ENCODE peak calls at places on chromosomes 12 and 14, in ten cellular contexts. R is GM04503, L is cortex of kidney, S is chondrocyte, E is H54, K is fibroblast of pulmonary artery, H is left cardiac atrium, O is fibroblast of lung, X is iPS-NIHi11, D is NCI-H2081. T is an unnamed sample.

GRCh38 chr14:87186745-87187144 is 806.2 kb downstream of the GALC start:
- DNase-seq in R (no peak), L (no peak), S (no peak), E (no peak), K (no peak), H (no peak), O (no peak), X (peak; percentile 47), D (no peak), T (no peak)

GRCh38 chr14:70653662-70654061 is 11.9 kb downstream of the TTC9 start:
- DNase-seq in R (no peak), L (no peak), S (no peak), E (no peak), K (no peak), H (no peak), O (no peak), X (no peak), D (no peak), T (no peak)

GRCh38 chr12:108325549-108325948 is 13.6 kb downstream of the CMKLR1 start:
- DNase-seq in R (no peak), L (no peak), S (no peak), E (no peak), K (no peak), H (no peak), O (no peak), X (no peak), D (no peak), T (no peak)

GRCh38 chr14:22163051-22163450 is 426.0 kb downstream of the DAD1 start:
- DNase-seq in R (no peak), L (no peak), S (no peak), E (no peak), K (no peak), H (no peak), O (peak; percentile 42), X (no peak), D (no peak), T (no peak)

GRCh38 chr12:3252416-3252815 is 175.2 kb downstream of the TSPAN9 start:
- DNase-seq in R (peak; percentile 11), L (no peak), S (no peak), E (no peak), K (peak; percentile 63), H (peak; percentile 90), O (peak; percentile 95), X (no peak), D (no peak), T (no peak)

GRCh38 chr14:34120185-34120977 is 169.5 kb upstream of the EGLN3 start:
- DNase-seq in R (no peak), L (no peak), S (no peak), E (no peak), K (no peak), H (no peak), O (no peak), X (no peak), D (no peak), T (no peak)

GRCh38 chr14:103624860-103625259 is 4.2 kb upstream of the KLC1 start:
- DNase-seq in R (no peak), L (no peak), S (no peak), E (peak; percentile 89), K (peak; percentile 51), H (peak; percentile 87), O (peak; percentile 53), X (peak; percentile 30), D (no peak), T (peak; percentile 62)

GRCh38 chr12:72057330-72057911 is 118.8 kb downstream of the TPH2 start:
- DNase-seq in R (no peak), L (no peak), S (no peak), E (no peak), K (peak; percentile 13), H (no peak), O (no peak), X (no peak), D (peak; percentile 93), T (peak; percentile 29)

GRCh38 chr12:87520968-87521367 is 508.2 kb downstream of the C12orf50 start:
- DNase-seq in R (no peak), L (no peak), S (no peak), E (no peak), K (no peak), H (no peak), O (no peak), X (no peak), D (no peak), T (no peak)

GRCh38 chr14:82635931-82636330 is 1102.3 kb upstream of the SEL1L start:
- DNase-seq in R (no peak), L (no peak), S (no peak), E (no peak), K (no peak), H (no peak), O (no peak), X (no peak), D (no peak), T (no peak)

GRCh38 chr12:122870867-122871664 is 24.9 kb downstream of the VPS37B start:
- DNase-seq in R (no peak), L (no peak), S (no peak), E (no peak), K (peak; percentile 65), H (no peak), O (peak; percentile 67), X (no peak), D (no peak), T (no peak)

GRCh38 chr12:12717586-12718381 is 616 bp downstream of the CDKN1B start:
- DNase-seq in R (no peak), L (no peak), S (no peak), E (no peak), K (no peak), H (no peak), O (no peak), X (peak; percentile 45), D (peak; percentile 48), T (no peak)

GRCh38 chr14:75452900-75453816 is 25.3 kb downstream of the JDP2 start:
- DNase-seq in R (peak; percentile 93), L (no peak), S (peak; percentile 97), E (peak; percentile 33), K (peak; percentile 88), H (peak; percentile 72), O (peak; percentile 95), X (peak; percentile 85), D (no peak), T (peak; percentile 90)

GRCh38 chr14:84065811-84066210 is 1464.1 kb upstream of the FLRT2 start:
- DNase-seq in R (no peak), L (no peak), S (no peak), E (no peak), K (no peak), H (no peak), O (no peak), X (no peak), D (no peak), T (no peak)

GRCh38 chr14:34722723-34723545 is 8.5 kb upstream of the CFL2 start:
- DNase-seq in R (no peak), L (no peak), S (no peak), E (peak; percentile 61), K (peak; percentile 73), H (no peak), O (peak; percentile 73), X (peak; percentile 75), D (peak; percentile 62), T (no peak)

GRCh38 chr12:130574402-130574801 is 141.7 kb downstream of the RIMBP2 start:
- DNase-seq in R (no peak), L (no peak), S (no peak), E (no peak), K (no peak), H (no peak), O (no peak), X (no peak), D (no peak), T (no peak)

GRCh38 chr14:53701108-53701875 is 255.3 kb downstream of the BMP4 start:
- DNase-seq in R (no peak), L (no peak), S (no peak), E (no peak), K (no peak), H (no peak), O (no peak), X (no peak), D (no peak), T (no peak)

GRCh38 chr14:73312697-73313096 is 75.4 kb downstream of the PAPLN start:
- DNase-seq in R (no peak), L (no peak), S (no peak), E (no peak), K (no peak), H (no peak), O (no peak), X (no peak), D (no peak), T (no peak)

GRCh38 chr14:37436519-37436918 is 158.5 kb downstream of the FOXA1 start:
- DNase-seq in R (no peak), L (no peak), S (no peak), E (no peak), K (no peak), H (no peak), O (no peak), X (no peak), D (peak; percentile 83), T (no peak)

GRCh38 chr14:39615352-39615751 is 183.1 kb upstream of the FBXO33 start:
- DNase-seq in R (no peak), L (no peak), S (no peak), E (no peak), K (no peak), H (no peak), O (no peak), X (no peak), D (no peak), T (no peak)

GRCh38 chr12:50043308-50043707 is 14.1 kb upstream of the ASIC1 start:
- DNase-seq in R (no peak), L (no peak), S (no peak), E (no peak), K (no peak), H (no peak), O (no peak), X (no peak), D (no peak), T (no peak)

GRCh38 chr12:14261096-14261495 is 104.4 kb upstream of the ATF7IP start:
- DNase-seq in R (no peak), L (no peak), S (no peak), E (no peak), K (no peak), H (no peak), O (no peak), X (no peak), D (no peak), T (no peak)

GRCh38 chr14:78857974-78858373 is 687.8 kb downstream of the NRXN3 start:
- DNase-seq in R (no peak), L (no peak), S (no peak), E (no peak), K (no peak), H (no peak), O (no peak), X (no peak), D (no peak), T (no peak)

GRCh38 chr12:97757431-97758091 is 295.0 kb downstream of the RMST start:
- DNase-seq in R (no peak), L (no peak), S (no peak), E (no peak), K (peak; percentile 39), H (no peak), O (peak; percentile 31), X (no peak), D (no peak), T (no peak)

GRCh38 chr14:106694638-106695393 is 1168.4 kb downstream of the TMEM121 start:
- DNase-seq in R (no peak), L (no peak), S (no peak), E (no peak), K (no peak), H (peak; percentile 25), O (no peak), X (no peak), D (no peak), T (no peak)

GRCh38 chr14:55944757-55945156 is 173.5 kb upstream of the PELI2 start:
- DNase-seq in R (no peak), L (no peak), S (no peak), E (no peak), K (no peak), H (no peak), O (no peak), X (no peak), D (no peak), T (no peak)

GRCh38 chr12:47156167-47156736 is 76.5 kb upstream of the AMIGO2 start:
- DNase-seq in R (no peak), L (no peak), S (no peak), E (no peak), K (peak; percentile 94), H (peak; percentile 56), O (peak; percentile 24), X (no peak), D (no peak), T (no peak)

GRCh38 chr12:101939856-101940265 is 62.5 kb downstream of the DRAM1 start:
- DNase-seq in R (no peak), L (no peak), S (no peak), E (peak; percentile 34), K (peak; percentile 91), H (peak; percentile 46), O (peak; percentile 84), X (peak; percentile 75), D (peak; percentile 46), T (no peak)